ENCODE peak calls at places on chromosomes 2 and 18, in five cellular contexts. O is A549, T is K562, Z is HCT116, X is mucosa of descending colon. K is an unnamed sample.

GRCh38 chr2:10385933-10386773 is 62.0 kb downstream of the ODC1 start:
- DNase-seq in Z (no peak), T (no peak), O (peak; percentile 87), X (no peak), K (no peak)

GRCh38 chr2:11716689-11717321 is 29.6 kb upstream of the LPIN1 start:
- DNase-seq in X (no peak), Z (no peak), O (no peak), T (no peak), K (no peak)

GRCh38 chr2:179354739-179355537 is 90.3 kb upstream of the SESTD1 start:
- DNase-seq in Z (no peak), X (no peak), T (no peak), O (no peak), K (no peak)

GRCh38 chr2:200736646-200737274 is 75.0 kb upstream of the BZW1 start:
- DNase-seq in X (no peak), T (no peak), O (no peak), Z (no peak), K (no peak)

GRCh38 chr2:649461-650342 is 27.5 kb downstream of the TMEM18 start:
- DNase-seq in O (no peak), X (no peak), Z (no peak), T (no peak), K (no peak)

GRCh38 chr2:48400553-48401179 is 129.3 kb upstream of the STON1 start:
- DNase-seq in Z (no peak), O (no peak), X (no peak), T (no peak), K (no peak)

GRCh38 chr2:85514323-85514722 is 24.6 kb upstream of the MAT2A start:
- DNase-seq in O (no peak), Z (no peak), X (no peak), T (no peak), K (no peak)

GRCh38 chr2:1605102-1605501 is 139.2 kb downstream of the PXDN start:
- DNase-seq in X (no peak), Z (no peak), T (no peak), O (no peak), K (peak; percentile 66)

GRCh38 chr2:14543284-14543683 is 89.2 kb upstream of the LRATD1 start:
- DNase-seq in X (no peak), O (no peak), Z (no peak), T (no peak), K (no peak)

GRCh38 chr2:159516241-159516758 is 100.0 kb downstream of the BAZ2B start:
- DNase-seq in Z (peak; percentile 78), O (peak; percentile 67), X (peak; percentile 51), T (peak; percentile 20), K (no peak)

GRCh38 chr2:42903821-42904575 is 111.6 kb upstream of the HAAO start:
- DNase-seq in X (no peak), T (peak; percentile 20), O (no peak), Z (no peak), K (no peak)

GRCh38 chr2:133026536-133027177 is 356.7 kb upstream of the LYPD1 start:
- DNase-seq in Z (no peak), T (no peak), O (no peak), X (no peak), K (no peak)

GRCh38 chr2:64609229-64609994 is 44.3 kb downstream of the SERTAD2 start:
- DNase-seq in T (peak; percentile 90), Z (no peak), X (peak; percentile 68), O (peak; percentile 80), K (peak; percentile 83)

GRCh38 chr2:65730186-65730585 is 297.8 kb upstream of the SPRED2 start:
- DNase-seq in Z (no peak), X (no peak), O (no peak), T (no peak), K (no peak)

GRCh38 chr2:218008060-218009040 is 5.6 kb upstream of the TNS1 start:
- DNase-seq in O (no peak), Z (no peak), X (no peak), T (no peak), K (no peak)

GRCh38 chr18:24413148-24413547 is 13.3 kb upstream of the IMPACT start:
- DNase-seq in O (peak; percentile 9), Z (no peak), X (no peak), T (no peak), K (no peak)
- TF ChIP-seq CTCF in O (no peak), Z (peak; percentile 18), X (peak; percentile 27), T (no peak), K (no peak)

DNA sequence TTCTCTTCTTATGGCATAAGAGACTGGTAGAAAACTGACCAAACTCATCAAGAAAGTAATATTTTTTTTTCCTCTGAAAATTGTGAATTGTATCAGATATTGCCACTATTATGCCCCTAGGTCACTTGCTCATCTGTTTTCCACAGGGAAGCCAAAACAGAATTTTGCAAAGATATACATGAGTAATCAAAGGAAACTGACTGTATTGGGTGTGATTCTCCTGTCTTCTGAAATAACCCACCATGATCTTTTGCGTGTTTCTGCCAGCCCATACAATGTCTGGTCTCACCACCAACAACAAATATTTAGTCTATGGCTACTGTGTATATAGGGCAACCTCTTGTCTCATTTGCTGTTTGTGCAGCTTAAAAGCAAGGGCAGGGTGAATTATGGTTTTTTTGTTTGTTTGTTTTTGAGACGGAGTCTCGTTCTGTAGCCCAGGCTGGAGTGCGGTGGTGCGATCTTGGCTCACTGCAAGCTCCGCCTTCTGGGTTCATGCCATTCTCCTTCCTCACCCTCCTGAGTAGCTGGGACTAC is 26.5 kb downstream of the EPAS1 start:
- DNase-seq in X (no peak), Z (no peak), O (no peak), T (no peak), K (no peak)
- H3K4me1 ChIP-seq in X (peaks cover 20% of the 10 kb centered on the region), Z (peaks cover 7% of the 10 kb centered on the region), O (peaks cover 100% of the 10 kb centered on the region), T (peaks cover 10% of the 10 kb centered on the region), K (peaks cover 46% of the 10 kb centered on the region)

DNA sequence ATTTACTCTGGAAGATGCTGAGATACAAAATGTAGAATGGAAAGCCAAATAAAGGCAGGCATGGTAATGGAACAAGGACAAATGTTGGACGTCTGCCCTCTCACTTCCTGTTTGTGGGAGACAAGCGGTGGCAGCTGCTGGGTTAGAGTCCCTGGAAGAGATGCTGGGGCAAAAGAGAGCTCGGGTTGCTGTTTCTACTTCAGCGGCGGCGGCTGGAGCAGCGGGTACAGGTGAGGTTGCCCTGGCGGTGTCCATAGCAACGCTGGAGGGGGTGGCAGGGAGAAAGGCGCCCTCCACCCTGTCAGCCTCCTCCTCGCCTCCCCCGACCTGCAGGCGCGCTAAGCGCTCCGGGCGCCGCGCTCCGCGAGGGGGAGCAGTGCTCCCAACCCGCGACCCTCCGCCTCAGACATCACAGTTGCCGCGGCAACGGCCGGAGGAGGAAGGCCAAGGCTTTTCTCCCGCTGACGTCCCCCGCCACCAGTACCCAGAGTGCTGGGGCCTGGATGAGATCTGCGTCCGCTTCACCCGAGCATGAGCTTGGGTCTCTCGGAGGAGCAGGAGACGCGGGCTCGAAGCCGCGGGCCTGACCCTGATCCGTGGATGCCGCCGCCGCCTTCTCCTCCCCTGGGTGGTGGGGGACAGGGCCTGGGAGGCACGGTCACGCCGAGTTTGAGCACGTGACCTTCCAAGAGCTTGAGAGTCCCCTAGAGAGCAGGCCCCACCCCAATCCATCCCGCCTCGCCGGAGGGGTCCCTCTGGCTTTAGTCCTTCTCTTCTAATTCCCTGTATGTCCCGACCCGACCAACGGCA is 65.6 kb downstream of the NOL4 start:
- DNase-seq in Z (no peak), O (no peak), T (no peak), X (no peak), K (peak; percentile 74)
- TF ChIP-seq CTCF in Z (no peak), O (no peak), T (no peak), X (no peak), K (no peak)

GRCh38 chr18:31245820-31246219 is 72.1 kb upstream of the DSG1 start:
- DNase-seq in X (no peak), Z (no peak), T (no peak), O (no peak), K (no peak)

GRCh38 chr18:31241900-31242409 is 76.0 kb upstream of the DSG1 start:
- DNase-seq in O (peak; percentile 88), X (peak; percentile 86), Z (peak; percentile 99), T (peak; percentile 36), K (no peak)

GRCh38 chr18:31241425-31241824 is 76.5 kb upstream of the DSG1 start:
- DNase-seq in O (no peak), Z (no peak), T (no peak), X (no peak), K (no peak)

GRCh38 chr18:31244737-31245432 is 73.1 kb upstream of the DSG1 start:
- DNase-seq in O (no peak), X (peak; percentile 28), T (no peak), Z (no peak), K (no peak)

DNA sequence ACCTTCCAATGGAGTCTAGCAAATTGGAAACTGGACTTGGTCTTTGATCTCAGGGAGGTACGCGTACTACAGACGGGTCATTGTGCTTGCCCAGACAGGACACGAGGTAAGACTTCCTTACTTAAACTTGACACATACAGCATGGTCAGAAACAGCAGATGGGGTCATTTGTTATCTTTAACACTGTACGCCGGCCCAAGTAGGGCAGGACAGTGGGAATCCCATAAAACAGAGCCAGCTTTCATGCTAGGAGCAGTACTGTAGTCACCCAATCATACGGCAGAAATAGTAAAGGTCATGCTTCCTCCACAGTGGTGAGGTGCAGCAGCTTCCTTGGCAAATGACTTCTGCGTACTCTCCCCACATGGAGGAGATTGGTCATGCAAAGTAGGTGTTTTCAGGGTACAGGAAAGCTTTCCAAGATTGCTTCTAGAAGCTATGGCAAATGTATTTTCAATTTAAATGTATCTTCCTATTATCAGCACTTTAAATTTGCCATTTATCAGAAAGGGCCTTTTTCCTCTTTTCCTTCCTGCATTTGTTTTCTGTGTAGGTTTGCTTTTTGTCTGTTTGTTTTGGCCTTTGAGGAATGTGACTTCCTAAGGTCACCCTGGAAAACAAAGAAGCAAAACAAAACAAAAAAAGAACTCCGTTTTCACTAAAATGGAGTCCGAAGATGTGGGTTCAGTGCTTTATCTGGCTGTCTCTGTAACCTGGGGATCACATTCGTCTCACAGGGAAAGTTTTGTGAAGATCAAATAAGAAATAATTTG is 74.0 kb upstream of the DSG1 start:
- DNase-seq in O (no peak), X (peak; percentile 35), Z (peak; percentile 33), T (no peak), K (no peak)
- H3K4me1 ChIP-seq in O (peaks cover 61% of the 10 kb centered on the region), X (peaks cover 17% of the 10 kb centered on the region), Z (peaks cover 66% of the 10 kb centered on the region), T (no peaks in the 10 kb centered on the region), K (no peaks in the 10 kb centered on the region)

GRCh38 chr2:99153921-99154604 is 679 bp downstream of the TSGA10 start:
- DNase-seq in X (peak; percentile 14), T (peak; percentile 21), O (no peak), Z (no peak), K (no peak)

GRCh38 chr2:99156901-99157300 is 2.1 kb downstream of the LIPT1 start:
- DNase-seq in O (no peak), Z (no peak), X (no peak), T (no peak), K (no peak)

GRCh38 chr2:99158599-99158998 is 3.8 kb downstream of the LIPT1 start:
- DNase-seq in O (no peak), T (no peak), X (no peak), Z (no peak), K (no peak)

GRCh38 chr2:99152181-99152580 is 2.6 kb downstream of the TSGA10 start:
- DNase-seq in Z (no peak), T (no peak), O (no peak), X (no peak), K (no peak)

GRCh38 chr2:99154643-99155536 is at the start of the genes LIPT1 and TSGA10:
- DNase-seq in Z (peak; percentile 82), O (peak; percentile 94), T (peak; percentile 95), X (peak; percentile 93), K (peak; percentile 98)
- TF ChIP-seq CTCF in Z (no peak), O (peak; percentile 20), T (peak; percentile 38), X (no peak), K (no peak)

K was measured in kidney.